ENCODE peak calls at places on chromosomes 7 and 10, in four cellular contexts. One of them, this sample, is unnamed.

GRCh38 chr10:87550741-87551140 is 46.0 kb downstream of the MINPP1 start:
- DNase-seq in ovary: no peak
- DNase-seq in LoVo: no peak
- DNase-seq in hepatocyte: no peak
- DNase-seq in this sample: no peak

GRCh38 chr10:103076996-103077395 is 116.1 kb downstream of the NT5C2 start:
- DNase-seq in ovary: no peak
- DNase-seq in LoVo: no peak
- DNase-seq in hepatocyte: no peak
- DNase-seq in this sample: no peak

GRCh38 chr7:49187543-49188268 is 263.4 kb downstream of the CDC14C start:
- DNase-seq in ovary: no peak
- DNase-seq in LoVo: no peak
- DNase-seq in hepatocyte: no peak
- DNase-seq in this sample: no peak

GRCh38 chr10:100480002-100480401 is 17.2 kb downstream of the WNT8B start:
- DNase-seq in ovary: no peak
- DNase-seq in LoVo: no peak
- DNase-seq in hepatocyte: no peak
- DNase-seq in this sample: no peak

GRCh38 chr10:72088879-72089585 is 681 bp upstream of the SPOCK2 start:
- DNase-seq in ovary: no peak
- DNase-seq in LoVo: no peak
- DNase-seq in hepatocyte: no peak
- DNase-seq in this sample: no peak

GRCh38 chr10:35011771-35012191 is 78.4 kb downstream of the CUL2 start:
- DNase-seq in ovary: no peak
- DNase-seq in LoVo: no peak
- DNase-seq in hepatocyte: no peak
- DNase-seq in this sample: no peak

GRCh38 chr10:77457266-77457665 is 180.3 kb downstream of the KCNMA1 start:
- DNase-seq in ovary: no peak
- DNase-seq in LoVo: no peak
- DNase-seq in hepatocyte: no peak
- DNase-seq in this sample: no peak

GRCh38 chr7:83038787-83039186 is 123.9 kb downstream of the PCLO start:
- DNase-seq in ovary: no peak
- DNase-seq in LoVo: no peak
- DNase-seq in hepatocyte: no peak
- DNase-seq in this sample: no peak

GRCh38 chr7:139725843-139726484 is 51.8 kb downstream of the HIPK2 start:
- DNase-seq in ovary: no peak
- DNase-seq in LoVo: no peak
- DNase-seq in hepatocyte: no peak
- DNase-seq in this sample: no peak

GRCh38 chr7:79434867-79435266 is 18.6 kb downstream of the MAGI2 start:
- DNase-seq in ovary: no peak
- DNase-seq in LoVo: no peak
- DNase-seq in hepatocyte: peak; percentile 22
- DNase-seq in this sample: peak; percentile 6

GRCh38 chr10:123096452-123096851 is 39.3 kb upstream of the HMX3 start:
- DNase-seq in ovary: no peak
- DNase-seq in LoVo: no peak
- DNase-seq in hepatocyte: no peak
- DNase-seq in this sample: no peak

GRCh38 chr10:110717830-110718595 is 73.9 kb downstream of the RBM20 start:
- DNase-seq in ovary: no peak
- DNase-seq in LoVo: no peak
- DNase-seq in hepatocyte: no peak
- DNase-seq in this sample: peak; percentile 13

GRCh38 chr10:45473126-45473525 is 99.1 kb downstream of the ALOX5 start:
- DNase-seq in ovary: no peak
- DNase-seq in LoVo: no peak
- DNase-seq in hepatocyte: no peak
- DNase-seq in this sample: no peak

GRCh38 chr7:140719711-140720110 is 23.2 kb downstream of the NDUFB2 start:
- DNase-seq in ovary: no peak
- DNase-seq in LoVo: no peak
- DNase-seq in hepatocyte: no peak
- DNase-seq in this sample: peak; percentile 67

GRCh38 chr10:14158575-14158974 is 172.1 kb downstream of the FRMD4A start:
- DNase-seq in ovary: no peak
- DNase-seq in LoVo: no peak
- DNase-seq in hepatocyte: no peak
- DNase-seq in this sample: no peak

GRCh38 chr7:116601426-116601825 is 70.6 kb upstream of the MET start:
- DNase-seq in ovary: no peak
- DNase-seq in LoVo: peak; percentile 37
- DNase-seq in hepatocyte: no peak
- DNase-seq in this sample: no peak

GRCh38 chr10:119207713-119208552 is 562 bp downstream of the GRK5 start:
- DNase-seq in ovary: peak; percentile 50
- DNase-seq in LoVo: no peak
- DNase-seq in hepatocyte: peak; percentile 73
- DNase-seq in this sample: peak; percentile 54

GRCh38 chr10:132836832-132837540 is 51.0 kb upstream of the NKX6-2 start:
- DNase-seq in ovary: no peak
- DNase-seq in LoVo: peak; percentile 25
- DNase-seq in hepatocyte: peak; percentile 76
- DNase-seq in this sample: peak; percentile 55

GRCh38 chr7:3482147-3482921 is 181.3 kb downstream of the SDK1 start:
- DNase-seq in ovary: no peak
- DNase-seq in LoVo: peak; percentile 37
- DNase-seq in hepatocyte: peak; percentile 58
- DNase-seq in this sample: peak; percentile 16

GRCh38 chr10:26843736-26844135 is 17.0 kb downstream of the ABI1 start:
- DNase-seq in ovary: no peak
- DNase-seq in LoVo: no peak
- DNase-seq in hepatocyte: no peak
- DNase-seq in this sample: no peak

GRCh38 chr10:49542353-49542752 is 3.4 kb upstream of the ERCC6 start:
- DNase-seq in ovary: no peak
- DNase-seq in LoVo: no peak
- DNase-seq in hepatocyte: no peak
- DNase-seq in this sample: no peak

GRCh38 chr10:127151981-127152699 is 44.3 kb downstream of the INSYN2A start:
- DNase-seq in ovary: no peak
- DNase-seq in LoVo: no peak
- DNase-seq in hepatocyte: no peak
- DNase-seq in this sample: no peak

GRCh38 chr7:133294234-133294633 is 41.4 kb downstream of the EXOC4 start:
- DNase-seq in ovary: no peak
- DNase-seq in LoVo: no peak
- DNase-seq in hepatocyte: no peak
- DNase-seq in this sample: no peak

GRCh38 chr10:14451341-14451740 is 120.6 kb upstream of the FRMD4A start:
- DNase-seq in ovary: no peak
- DNase-seq in LoVo: no peak
- DNase-seq in hepatocyte: no peak
- DNase-seq in this sample: no peak

GRCh38 chr10:22821501-22821900 is 106.4 kb upstream of the ARMC3 start:
- DNase-seq in ovary: no peak
- DNase-seq in LoVo: no peak
- DNase-seq in hepatocyte: no peak
- DNase-seq in this sample: no peak

GRCh38 chr10:121927361-121927840 is 430 bp downstream of the ATE1 start:
- DNase-seq in ovary: peak; percentile 38
- DNase-seq in LoVo: peak; percentile 68
- DNase-seq in hepatocyte: peak; percentile 73
- DNase-seq in this sample: peak; percentile 64

GRCh38 chr10:122648599-122649428 is 50.8 kb downstream of the C10orf120 start:
- DNase-seq in ovary: no peak
- DNase-seq in LoVo: peak; percentile 8
- DNase-seq in hepatocyte: peak; percentile 67
- DNase-seq in this sample: peak; percentile 45

GRCh38 chr7:101216860-101217387 is 457 bp downstream of the PLOD3 start:
- DNase-seq in ovary: peak; percentile 23
- DNase-seq in LoVo: no peak
- DNase-seq in hepatocyte: no peak
- DNase-seq in this sample: no peak

GRCh38 chr7:127993317-127993716 is 37.9 kb downstream of the LRRC4 start:
- DNase-seq in ovary: no peak
- DNase-seq in LoVo: no peak
- DNase-seq in hepatocyte: no peak
- DNase-seq in this sample: no peak

GRCh38 chr10:62109532-62110293 is 158.9 kb downstream of the RTKN2 start:
- DNase-seq in ovary: no peak
- DNase-seq in LoVo: no peak
- DNase-seq in hepatocyte: no peak
- DNase-seq in this sample: no peak

GRCh38 chr10:123607386-123607785 is 58.8 kb upstream of the GPR26 start:
- DNase-seq in ovary: no peak
- DNase-seq in LoVo: no peak
- DNase-seq in hepatocyte: no peak
- DNase-seq in this sample: no peak

GRCh38 chr10:44929356-44930113 is 18.4 kb downstream of the TMEM72 start:
- DNase-seq in ovary: no peak
- DNase-seq in LoVo: no peak
- DNase-seq in hepatocyte: no peak
- DNase-seq in this sample: peak; percentile 40

GRCh38 chr10:3755440-3756359 is 29.3 kb downstream of the KLF6 start:
- DNase-seq in ovary: no peak
- DNase-seq in LoVo: no peak
- DNase-seq in hepatocyte: peak; percentile 64
- DNase-seq in this sample: no peak

GRCh38 chr10:33215154-33215553 is 119.3 kb downstream of the NRP1 start:
- DNase-seq in ovary: no peak
- DNase-seq in LoVo: no peak
- DNase-seq in hepatocyte: peak; percentile 54
- DNase-seq in this sample: no peak

GRCh38 chr7:80640841-80641240 is 2.4 kb downstream of the CD36 start:
- DNase-seq in ovary: no peak
- DNase-seq in LoVo: no peak
- DNase-seq in hepatocyte: no peak
- DNase-seq in this sample: peak; percentile 14

This sample was measured in thyroid gland.